ENCODE peak calls at places on chromosomes 1 and 21, in ten cellular contexts. One of them, this sample, is unnamed.

GRCh38 chr1:31111290-31111951 is 45.9 kb upstream of the PUM1 start:
- DNase-seq in stimulated activated effector memory CD8-positive, alpha-beta T cell treated with anti-CD3 and anti-CD28 coated beads, Interleukin-12 subunit alpha, Interleukin-12 subunit beta, amount 100 ng/mL, for 72 hours: no peak
- DNase-seq in HTR-8/SVneo: no peak
- DNase-seq in astrocyte: peak
- DNase-seq in nucleus accumbens: no peak
- DNase-seq in tibial artery: peak
- DNase-seq in posterior cingulate gyrus: no peak
- DNase-seq in CD4-positive, alpha-beta T cell: no peak
- DNase-seq in activated naive CD8-positive, alpha-beta T cell treated with anti-CD3 and anti-CD28 coated beads for 36 hours: no peak
- DNase-seq in activated CD4-positive, CD25-positive, alpha-beta regulatory T cell treated with anti-CD3 and anti-CD28 coated beads, Interleukin-2, amount 50 U/mL, for 72 hours: no peak
- DNase-seq in this sample: no peak

GRCh38 chr1:169113613-169114119 is 7.2 kb downstream of the ATP1B1 start:
- DNase-seq in stimulated activated effector memory CD8-positive, alpha-beta T cell treated with anti-CD3 and anti-CD28 coated beads, Interleukin-12 subunit alpha, Interleukin-12 subunit beta, amount 100 ng/mL, for 72 hours: no peak
- DNase-seq in HTR-8/SVneo: peak
- DNase-seq in astrocyte: peak
- DNase-seq in nucleus accumbens: no peak
- DNase-seq in tibial artery: no peak
- DNase-seq in posterior cingulate gyrus: no peak
- DNase-seq in CD4-positive, alpha-beta T cell: no peak
- DNase-seq in activated naive CD8-positive, alpha-beta T cell treated with anti-CD3 and anti-CD28 coated beads for 36 hours: no peak
- DNase-seq in activated CD4-positive, CD25-positive, alpha-beta regulatory T cell treated with anti-CD3 and anti-CD28 coated beads, Interleukin-2, amount 50 U/mL, for 72 hours: no peak
- DNase-seq in this sample: no peak

GRCh38 chr1:228037401-228038386 is 30.9 kb downstream of the WNT3A start:
- DNase-seq in stimulated activated effector memory CD8-positive, alpha-beta T cell treated with anti-CD3 and anti-CD28 coated beads, Interleukin-12 subunit alpha, Interleukin-12 subunit beta, amount 100 ng/mL, for 72 hours: peak
- DNase-seq in HTR-8/SVneo: no peak
- DNase-seq in astrocyte: no peak
- DNase-seq in nucleus accumbens: no peak
- DNase-seq in tibial artery: no peak
- DNase-seq in posterior cingulate gyrus: no peak
- DNase-seq in CD4-positive, alpha-beta T cell: peak
- DNase-seq in activated naive CD8-positive, alpha-beta T cell treated with anti-CD3 and anti-CD28 coated beads for 36 hours: peak
- DNase-seq in activated CD4-positive, CD25-positive, alpha-beta regulatory T cell treated with anti-CD3 and anti-CD28 coated beads, Interleukin-2, amount 50 U/mL, for 72 hours: peak
- DNase-seq in this sample: no peak

GRCh38 chr1:67771776-67772175 is 61.5 kb downstream of the GNG12 start:
- DNase-seq in stimulated activated effector memory CD8-positive, alpha-beta T cell treated with anti-CD3 and anti-CD28 coated beads, Interleukin-12 subunit alpha, Interleukin-12 subunit beta, amount 100 ng/mL, for 72 hours: no peak
- DNase-seq in HTR-8/SVneo: no peak
- DNase-seq in astrocyte: peak
- DNase-seq in nucleus accumbens: no peak
- DNase-seq in tibial artery: no peak
- DNase-seq in posterior cingulate gyrus: no peak
- DNase-seq in CD4-positive, alpha-beta T cell: no peak
- DNase-seq in activated naive CD8-positive, alpha-beta T cell treated with anti-CD3 and anti-CD28 coated beads for 36 hours: no peak
- DNase-seq in activated CD4-positive, CD25-positive, alpha-beta regulatory T cell treated with anti-CD3 and anti-CD28 coated beads, Interleukin-2, amount 50 U/mL, for 72 hours: no peak
- DNase-seq in this sample: no peak

GRCh38 chr1:2448098-2448445 is 28.0 kb upstream of the PLCH2 start:
- DNase-seq in stimulated activated effector memory CD8-positive, alpha-beta T cell treated with anti-CD3 and anti-CD28 coated beads, Interleukin-12 subunit alpha, Interleukin-12 subunit beta, amount 100 ng/mL, for 72 hours: no peak
- DNase-seq in HTR-8/SVneo: no peak
- DNase-seq in astrocyte: no peak
- DNase-seq in nucleus accumbens: no peak
- DNase-seq in tibial artery: no peak
- DNase-seq in posterior cingulate gyrus: no peak
- DNase-seq in CD4-positive, alpha-beta T cell: no peak
- DNase-seq in activated naive CD8-positive, alpha-beta T cell treated with anti-CD3 and anti-CD28 coated beads for 36 hours: no peak
- DNase-seq in activated CD4-positive, CD25-positive, alpha-beta regulatory T cell treated with anti-CD3 and anti-CD28 coated beads, Interleukin-2, amount 50 U/mL, for 72 hours: no peak
- DNase-seq in this sample: no peak

GRCh38 chr1:39081266-39082139 is 55.4 kb downstream of the NDUFS5 start:
- DNase-seq in stimulated activated effector memory CD8-positive, alpha-beta T cell treated with anti-CD3 and anti-CD28 coated beads, Interleukin-12 subunit alpha, Interleukin-12 subunit beta, amount 100 ng/mL, for 72 hours: no peak
- DNase-seq in HTR-8/SVneo: no peak
- DNase-seq in astrocyte: no peak
- DNase-seq in nucleus accumbens: no peak
- DNase-seq in tibial artery: no peak
- DNase-seq in posterior cingulate gyrus: no peak
- DNase-seq in CD4-positive, alpha-beta T cell: peak
- DNase-seq in activated naive CD8-positive, alpha-beta T cell treated with anti-CD3 and anti-CD28 coated beads for 36 hours: peak
- DNase-seq in activated CD4-positive, CD25-positive, alpha-beta regulatory T cell treated with anti-CD3 and anti-CD28 coated beads, Interleukin-2, amount 50 U/mL, for 72 hours: no peak
- DNase-seq in this sample: peak

GRCh38 chr21:36079010-36079649 is 9.3 kb downstream of the CBR1 start:
- DNase-seq in stimulated activated effector memory CD8-positive, alpha-beta T cell treated with anti-CD3 and anti-CD28 coated beads, Interleukin-12 subunit alpha, Interleukin-12 subunit beta, amount 100 ng/mL, for 72 hours: no peak
- DNase-seq in HTR-8/SVneo: no peak
- DNase-seq in astrocyte: no peak
- DNase-seq in nucleus accumbens: no peak
- DNase-seq in tibial artery: peak
- DNase-seq in posterior cingulate gyrus: no peak
- DNase-seq in CD4-positive, alpha-beta T cell: peak
- DNase-seq in activated naive CD8-positive, alpha-beta T cell treated with anti-CD3 and anti-CD28 coated beads for 36 hours: peak
- DNase-seq in activated CD4-positive, CD25-positive, alpha-beta regulatory T cell treated with anti-CD3 and anti-CD28 coated beads, Interleukin-2, amount 50 U/mL, for 72 hours: peak
- DNase-seq in this sample: no peak

GRCh38 chr1:22380024-22380785 is 71.4 kb upstream of the ZBTB40 start:
- DNase-seq in stimulated activated effector memory CD8-positive, alpha-beta T cell treated with anti-CD3 and anti-CD28 coated beads, Interleukin-12 subunit alpha, Interleukin-12 subunit beta, amount 100 ng/mL, for 72 hours: no peak
- DNase-seq in HTR-8/SVneo: peak
- DNase-seq in astrocyte: no peak
- DNase-seq in nucleus accumbens: no peak
- DNase-seq in tibial artery: no peak
- DNase-seq in posterior cingulate gyrus: no peak
- DNase-seq in CD4-positive, alpha-beta T cell: no peak
- DNase-seq in activated naive CD8-positive, alpha-beta T cell treated with anti-CD3 and anti-CD28 coated beads for 36 hours: no peak
- DNase-seq in activated CD4-positive, CD25-positive, alpha-beta regulatory T cell treated with anti-CD3 and anti-CD28 coated beads, Interleukin-2, amount 50 U/mL, for 72 hours: no peak
- DNase-seq in this sample: no peak

GRCh38 chr1:54298284-54299033 is 98.5 kb downstream of the MRPL37 start:
- DNase-seq in stimulated activated effector memory CD8-positive, alpha-beta T cell treated with anti-CD3 and anti-CD28 coated beads, Interleukin-12 subunit alpha, Interleukin-12 subunit beta, amount 100 ng/mL, for 72 hours: no peak
- DNase-seq in HTR-8/SVneo: no peak
- DNase-seq in astrocyte: no peak
- DNase-seq in nucleus accumbens: no peak
- DNase-seq in tibial artery: no peak
- DNase-seq in posterior cingulate gyrus: no peak
- DNase-seq in CD4-positive, alpha-beta T cell: no peak
- DNase-seq in activated naive CD8-positive, alpha-beta T cell treated with anti-CD3 and anti-CD28 coated beads for 36 hours: no peak
- DNase-seq in activated CD4-positive, CD25-positive, alpha-beta regulatory T cell treated with anti-CD3 and anti-CD28 coated beads, Interleukin-2, amount 50 U/mL, for 72 hours: no peak
- DNase-seq in this sample: no peak

GRCh38 chr1:242435200-242435599 is 89.3 kb downstream of the PLD5 start:
- DNase-seq in stimulated activated effector memory CD8-positive, alpha-beta T cell treated with anti-CD3 and anti-CD28 coated beads, Interleukin-12 subunit alpha, Interleukin-12 subunit beta, amount 100 ng/mL, for 72 hours: no peak
- DNase-seq in HTR-8/SVneo: no peak
- DNase-seq in astrocyte: no peak
- DNase-seq in nucleus accumbens: no peak
- DNase-seq in tibial artery: no peak
- DNase-seq in posterior cingulate gyrus: no peak
- DNase-seq in CD4-positive, alpha-beta T cell: no peak
- DNase-seq in activated naive CD8-positive, alpha-beta T cell treated with anti-CD3 and anti-CD28 coated beads for 36 hours: no peak
- DNase-seq in activated CD4-positive, CD25-positive, alpha-beta regulatory T cell treated with anti-CD3 and anti-CD28 coated beads, Interleukin-2, amount 50 U/mL, for 72 hours: no peak
- DNase-seq in this sample: no peak

GRCh38 chr1:31981976-31982375 is 31.7 kb upstream of the KHDRBS1 start:
- DNase-seq in stimulated activated effector memory CD8-positive, alpha-beta T cell treated with anti-CD3 and anti-CD28 coated beads, Interleukin-12 subunit alpha, Interleukin-12 subunit beta, amount 100 ng/mL, for 72 hours: no peak
- DNase-seq in HTR-8/SVneo: no peak
- DNase-seq in astrocyte: no peak
- DNase-seq in nucleus accumbens: no peak
- DNase-seq in tibial artery: no peak
- DNase-seq in posterior cingulate gyrus: no peak
- DNase-seq in CD4-positive, alpha-beta T cell: peak
- DNase-seq in activated naive CD8-positive, alpha-beta T cell treated with anti-CD3 and anti-CD28 coated beads for 36 hours: no peak
- DNase-seq in activated CD4-positive, CD25-positive, alpha-beta regulatory T cell treated with anti-CD3 and anti-CD28 coated beads, Interleukin-2, amount 50 U/mL, for 72 hours: no peak
- DNase-seq in this sample: no peak

GRCh38 chr1:181516706-181517105 is 33.4 kb downstream of the CACNA1E start:
- DNase-seq in stimulated activated effector memory CD8-positive, alpha-beta T cell treated with anti-CD3 and anti-CD28 coated beads, Interleukin-12 subunit alpha, Interleukin-12 subunit beta, amount 100 ng/mL, for 72 hours: no peak
- DNase-seq in HTR-8/SVneo: no peak
- DNase-seq in astrocyte: no peak
- DNase-seq in nucleus accumbens: no peak
- DNase-seq in tibial artery: no peak
- DNase-seq in posterior cingulate gyrus: no peak
- DNase-seq in CD4-positive, alpha-beta T cell: no peak
- DNase-seq in activated naive CD8-positive, alpha-beta T cell treated with anti-CD3 and anti-CD28 coated beads for 36 hours: no peak
- DNase-seq in activated CD4-positive, CD25-positive, alpha-beta regulatory T cell treated with anti-CD3 and anti-CD28 coated beads, Interleukin-2, amount 50 U/mL, for 72 hours: no peak
- DNase-seq in this sample: no peak

GRCh38 chr1:228335406-228336307 is 71.0 kb downstream of the TRIM11 start:
- DNase-seq in stimulated activated effector memory CD8-positive, alpha-beta T cell treated with anti-CD3 and anti-CD28 coated beads, Interleukin-12 subunit alpha, Interleukin-12 subunit beta, amount 100 ng/mL, for 72 hours: no peak
- DNase-seq in HTR-8/SVneo: no peak
- DNase-seq in astrocyte: no peak
- DNase-seq in nucleus accumbens: no peak
- DNase-seq in tibial artery: peak
- DNase-seq in posterior cingulate gyrus: no peak
- DNase-seq in CD4-positive, alpha-beta T cell: peak
- DNase-seq in activated naive CD8-positive, alpha-beta T cell treated with anti-CD3 and anti-CD28 coated beads for 36 hours: no peak
- DNase-seq in activated CD4-positive, CD25-positive, alpha-beta regulatory T cell treated with anti-CD3 and anti-CD28 coated beads, Interleukin-2, amount 50 U/mL, for 72 hours: peak
- DNase-seq in this sample: peak

GRCh38 chr1:225962440-225962975 is 21.5 kb upstream of the LEFTY2 start:
- DNase-seq in stimulated activated effector memory CD8-positive, alpha-beta T cell treated with anti-CD3 and anti-CD28 coated beads, Interleukin-12 subunit alpha, Interleukin-12 subunit beta, amount 100 ng/mL, for 72 hours: peak
- DNase-seq in HTR-8/SVneo: peak
- DNase-seq in astrocyte: no peak
- DNase-seq in nucleus accumbens: no peak
- DNase-seq in tibial artery: no peak
- DNase-seq in posterior cingulate gyrus: no peak
- DNase-seq in CD4-positive, alpha-beta T cell: peak
- DNase-seq in activated naive CD8-positive, alpha-beta T cell treated with anti-CD3 and anti-CD28 coated beads for 36 hours: peak
- DNase-seq in activated CD4-positive, CD25-positive, alpha-beta regulatory T cell treated with anti-CD3 and anti-CD28 coated beads, Interleukin-2, amount 50 U/mL, for 72 hours: peak
- DNase-seq in this sample: peak

GRCh38 chr1:58845947-58846346 is 62.1 kb upstream of the JUN start:
- DNase-seq in stimulated activated effector memory CD8-positive, alpha-beta T cell treated with anti-CD3 and anti-CD28 coated beads, Interleukin-12 subunit alpha, Interleukin-12 subunit beta, amount 100 ng/mL, for 72 hours: no peak
- DNase-seq in HTR-8/SVneo: no peak
- DNase-seq in astrocyte: no peak
- DNase-seq in nucleus accumbens: no peak
- DNase-seq in tibial artery: no peak
- DNase-seq in posterior cingulate gyrus: no peak
- DNase-seq in CD4-positive, alpha-beta T cell: no peak
- DNase-seq in activated naive CD8-positive, alpha-beta T cell treated with anti-CD3 and anti-CD28 coated beads for 36 hours: no peak
- DNase-seq in activated CD4-positive, CD25-positive, alpha-beta regulatory T cell treated with anti-CD3 and anti-CD28 coated beads, Interleukin-2, amount 50 U/mL, for 72 hours: no peak
- DNase-seq in this sample: no peak

GRCh38 chr1:25614466-25615171 is 2.0 kb upstream of the MAN1C1 start:
- DNase-seq in stimulated activated effector memory CD8-positive, alpha-beta T cell treated with anti-CD3 and anti-CD28 coated beads, Interleukin-12 subunit alpha, Interleukin-12 subunit beta, amount 100 ng/mL, for 72 hours: peak
- DNase-seq in HTR-8/SVneo: no peak
- DNase-seq in astrocyte: no peak
- DNase-seq in nucleus accumbens: no peak
- DNase-seq in tibial artery: no peak
- DNase-seq in posterior cingulate gyrus: no peak
- DNase-seq in CD4-positive, alpha-beta T cell: no peak
- DNase-seq in activated naive CD8-positive, alpha-beta T cell treated with anti-CD3 and anti-CD28 coated beads for 36 hours: no peak
- DNase-seq in activated CD4-positive, CD25-positive, alpha-beta regulatory T cell treated with anti-CD3 and anti-CD28 coated beads, Interleukin-2, amount 50 U/mL, for 72 hours: no peak
- DNase-seq in this sample: no peak

GRCh38 chr21:42922918-42923317 is 2.5 kb downstream of the ERVH48-1 start:
- DNase-seq in stimulated activated effector memory CD8-positive, alpha-beta T cell treated with anti-CD3 and anti-CD28 coated beads, Interleukin-12 subunit alpha, Interleukin-12 subunit beta, amount 100 ng/mL, for 72 hours: no peak
- DNase-seq in HTR-8/SVneo: no peak
- DNase-seq in astrocyte: no peak
- DNase-seq in nucleus accumbens: no peak
- DNase-seq in tibial artery: no peak
- DNase-seq in posterior cingulate gyrus: no peak
- DNase-seq in CD4-positive, alpha-beta T cell: no peak
- DNase-seq in activated naive CD8-positive, alpha-beta T cell treated with anti-CD3 and anti-CD28 coated beads for 36 hours: no peak
- DNase-seq in activated CD4-positive, CD25-positive, alpha-beta regulatory T cell treated with anti-CD3 and anti-CD28 coated beads, Interleukin-2, amount 50 U/mL, for 72 hours: no peak
- DNase-seq in this sample: no peak

GRCh38 chr1:32014937-32015363 is 1.3 kb downstream of the KHDRBS1 start:
- DNase-seq in stimulated activated effector memory CD8-positive, alpha-beta T cell treated with anti-CD3 and anti-CD28 coated beads, Interleukin-12 subunit alpha, Interleukin-12 subunit beta, amount 100 ng/mL, for 72 hours: no peak
- DNase-seq in HTR-8/SVneo: no peak
- DNase-seq in astrocyte: no peak
- DNase-seq in nucleus accumbens: no peak
- DNase-seq in tibial artery: no peak
- DNase-seq in posterior cingulate gyrus: no peak
- DNase-seq in CD4-positive, alpha-beta T cell: no peak
- DNase-seq in activated naive CD8-positive, alpha-beta T cell treated with anti-CD3 and anti-CD28 coated beads for 36 hours: peak
- DNase-seq in activated CD4-positive, CD25-positive, alpha-beta regulatory T cell treated with anti-CD3 and anti-CD28 coated beads, Interleukin-2, amount 50 U/mL, for 72 hours: no peak
- DNase-seq in this sample: no peak

GRCh38 chr1:112423207-112423606 is 27.2 kb downstream of the CTTNBP2NL start:
- DNase-seq in stimulated activated effector memory CD8-positive, alpha-beta T cell treated with anti-CD3 and anti-CD28 coated beads, Interleukin-12 subunit alpha, Interleukin-12 subunit beta, amount 100 ng/mL, for 72 hours: no peak
- DNase-seq in HTR-8/SVneo: no peak
- DNase-seq in astrocyte: no peak
- DNase-seq in nucleus accumbens: no peak
- DNase-seq in tibial artery: no peak
- DNase-seq in posterior cingulate gyrus: no peak
- DNase-seq in CD4-positive, alpha-beta T cell: no peak
- DNase-seq in activated naive CD8-positive, alpha-beta T cell treated with anti-CD3 and anti-CD28 coated beads for 36 hours: no peak
- DNase-seq in activated CD4-positive, CD25-positive, alpha-beta regulatory T cell treated with anti-CD3 and anti-CD28 coated beads, Interleukin-2, amount 50 U/mL, for 72 hours: no peak
- DNase-seq in this sample: no peak

GRCh38 chr1:183191833-183192232 is 5.8 kb downstream of the LAMC2 start:
- DNase-seq in stimulated activated effector memory CD8-positive, alpha-beta T cell treated with anti-CD3 and anti-CD28 coated beads, Interleukin-12 subunit alpha, Interleukin-12 subunit beta, amount 100 ng/mL, for 72 hours: no peak
- DNase-seq in HTR-8/SVneo: peak
- DNase-seq in astrocyte: peak
- DNase-seq in nucleus accumbens: no peak
- DNase-seq in tibial artery: no peak
- DNase-seq in posterior cingulate gyrus: no peak
- DNase-seq in CD4-positive, alpha-beta T cell: no peak
- DNase-seq in activated naive CD8-positive, alpha-beta T cell treated with anti-CD3 and anti-CD28 coated beads for 36 hours: no peak
- DNase-seq in activated CD4-positive, CD25-positive, alpha-beta regulatory T cell treated with anti-CD3 and anti-CD28 coated beads, Interleukin-2, amount 50 U/mL, for 72 hours: no peak
- DNase-seq in this sample: no peak

GRCh38 chr1:151146072-151146415 is 387 bp downstream of the SEMA6C start:
- DNase-seq in stimulated activated effector memory CD8-positive, alpha-beta T cell treated with anti-CD3 and anti-CD28 coated beads, Interleukin-12 subunit alpha, Interleukin-12 subunit beta, amount 100 ng/mL, for 72 hours: no peak
- DNase-seq in HTR-8/SVneo: no peak
- DNase-seq in astrocyte: no peak
- DNase-seq in nucleus accumbens: no peak
- DNase-seq in tibial artery: no peak
- DNase-seq in posterior cingulate gyrus: no peak
- DNase-seq in CD4-positive, alpha-beta T cell: no peak
- DNase-seq in activated naive CD8-positive, alpha-beta T cell treated with anti-CD3 and anti-CD28 coated beads for 36 hours: no peak
- DNase-seq in activated CD4-positive, CD25-positive, alpha-beta regulatory T cell treated with anti-CD3 and anti-CD28 coated beads, Interleukin-2, amount 50 U/mL, for 72 hours: no peak
- DNase-seq in this sample: no peak

GRCh38 chr1:22077728-22078127 is 25.2 kb downstream of the CDC42 start:
- DNase-seq in stimulated activated effector memory CD8-positive, alpha-beta T cell treated with anti-CD3 and anti-CD28 coated beads, Interleukin-12 subunit alpha, Interleukin-12 subunit beta, amount 100 ng/mL, for 72 hours: no peak
- DNase-seq in HTR-8/SVneo: no peak
- DNase-seq in astrocyte: peak
- DNase-seq in nucleus accumbens: no peak
- DNase-seq in tibial artery: no peak
- DNase-seq in posterior cingulate gyrus: no peak
- DNase-seq in CD4-positive, alpha-beta T cell: no peak
- DNase-seq in activated naive CD8-positive, alpha-beta T cell treated with anti-CD3 and anti-CD28 coated beads for 36 hours: no peak
- DNase-seq in activated CD4-positive, CD25-positive, alpha-beta regulatory T cell treated with anti-CD3 and anti-CD28 coated beads, Interleukin-2, amount 50 U/mL, for 72 hours: no peak
- DNase-seq in this sample: no peak

GRCh38 chr1:167166703-167167100 is 54.0 kb upstream of the POU2F1 start:
- DNase-seq in stimulated activated effector memory CD8-positive, alpha-beta T cell treated with anti-CD3 and anti-CD28 coated beads, Interleukin-12 subunit alpha, Interleukin-12 subunit beta, amount 100 ng/mL, for 72 hours: no peak
- DNase-seq in HTR-8/SVneo: no peak
- DNase-seq in astrocyte: no peak
- DNase-seq in nucleus accumbens: no peak
- DNase-seq in tibial artery: no peak
- DNase-seq in posterior cingulate gyrus: no peak
- DNase-seq in CD4-positive, alpha-beta T cell: no peak
- DNase-seq in activated naive CD8-positive, alpha-beta T cell treated with anti-CD3 and anti-CD28 coated beads for 36 hours: no peak
- DNase-seq in activated CD4-positive, CD25-positive, alpha-beta regulatory T cell treated with anti-CD3 and anti-CD28 coated beads, Interleukin-2, amount 50 U/mL, for 72 hours: no peak
- DNase-seq in this sample: no peak

GRCh38 chr1:211753649-211754251 is 76.8 kb downstream of the LPGAT1 start:
- DNase-seq in stimulated activated effector memory CD8-positive, alpha-beta T cell treated with anti-CD3 and anti-CD28 coated beads, Interleukin-12 subunit alpha, Interleukin-12 subunit beta, amount 100 ng/mL, for 72 hours: no peak
- DNase-seq in HTR-8/SVneo: no peak
- DNase-seq in astrocyte: no peak
- DNase-seq in nucleus accumbens: no peak
- DNase-seq in tibial artery: no peak
- DNase-seq in posterior cingulate gyrus: no peak
- DNase-seq in CD4-positive, alpha-beta T cell: no peak
- DNase-seq in activated naive CD8-positive, alpha-beta T cell treated with anti-CD3 and anti-CD28 coated beads for 36 hours: no peak
- DNase-seq in activated CD4-positive, CD25-positive, alpha-beta regulatory T cell treated with anti-CD3 and anti-CD28 coated beads, Interleukin-2, amount 50 U/mL, for 72 hours: no peak
- DNase-seq in this sample: no peak

GRCh38 chr21:22900511-22900910 is 1902.3 kb downstream of the NCAM2 start:
- DNase-seq in stimulated activated effector memory CD8-positive, alpha-beta T cell treated with anti-CD3 and anti-CD28 coated beads, Interleukin-12 subunit alpha, Interleukin-12 subunit beta, amount 100 ng/mL, for 72 hours: no peak
- DNase-seq in HTR-8/SVneo: peak
- DNase-seq in astrocyte: no peak
- DNase-seq in nucleus accumbens: no peak
- DNase-seq in tibial artery: no peak
- DNase-seq in posterior cingulate gyrus: no peak
- DNase-seq in CD4-positive, alpha-beta T cell: no peak
- DNase-seq in activated naive CD8-positive, alpha-beta T cell treated with anti-CD3 and anti-CD28 coated beads for 36 hours: no peak
- DNase-seq in activated CD4-positive, CD25-positive, alpha-beta regulatory T cell treated with anti-CD3 and anti-CD28 coated beads, Interleukin-2, amount 50 U/mL, for 72 hours: no peak
- DNase-seq in this sample: no peak

GRCh38 chr1:157715736-157716135 is 15.2 kb upstream of the FCRL3 start:
- DNase-seq in stimulated activated effector memory CD8-positive, alpha-beta T cell treated with anti-CD3 and anti-CD28 coated beads, Interleukin-12 subunit alpha, Interleukin-12 subunit beta, amount 100 ng/mL, for 72 hours: no peak
- DNase-seq in HTR-8/SVneo: no peak
- DNase-seq in astrocyte: no peak
- DNase-seq in nucleus accumbens: no peak
- DNase-seq in tibial artery: no peak
- DNase-seq in posterior cingulate gyrus: no peak
- DNase-seq in CD4-positive, alpha-beta T cell: no peak
- DNase-seq in activated naive CD8-positive, alpha-beta T cell treated with anti-CD3 and anti-CD28 coated beads for 36 hours: no peak
- DNase-seq in activated CD4-positive, CD25-positive, alpha-beta regulatory T cell treated with anti-CD3 and anti-CD28 coated beads, Interleukin-2, amount 50 U/mL, for 72 hours: no peak
- DNase-seq in this sample: no peak

GRCh38 chr1:36517019-36517387 is 34.3 kb upstream of the CSF3R start:
- DNase-seq in stimulated activated effector memory CD8-positive, alpha-beta T cell treated with anti-CD3 and anti-CD28 coated beads, Interleukin-12 subunit alpha, Interleukin-12 subunit beta, amount 100 ng/mL, for 72 hours: no peak
- DNase-seq in HTR-8/SVneo: no peak
- DNase-seq in astrocyte: no peak
- DNase-seq in nucleus accumbens: no peak
- DNase-seq in tibial artery: no peak
- DNase-seq in posterior cingulate gyrus: no peak
- DNase-seq in CD4-positive, alpha-beta T cell: no peak
- DNase-seq in activated naive CD8-positive, alpha-beta T cell treated with anti-CD3 and anti-CD28 coated beads for 36 hours: no peak
- DNase-seq in activated CD4-positive, CD25-positive, alpha-beta regulatory T cell treated with anti-CD3 and anti-CD28 coated beads, Interleukin-2, amount 50 U/mL, for 72 hours: no peak
- DNase-seq in this sample: no peak

GRCh38 chr1:41045740-41046139 is 24.2 kb upstream of the SLFNL1 start:
- DNase-seq in stimulated activated effector memory CD8-positive, alpha-beta T cell treated with anti-CD3 and anti-CD28 coated beads, Interleukin-12 subunit alpha, Interleukin-12 subunit beta, amount 100 ng/mL, for 72 hours: no peak
- DNase-seq in HTR-8/SVneo: no peak
- DNase-seq in astrocyte: peak
- DNase-seq in nucleus accumbens: no peak
- DNase-seq in tibial artery: peak
- DNase-seq in posterior cingulate gyrus: no peak
- DNase-seq in CD4-positive, alpha-beta T cell: no peak
- DNase-seq in activated naive CD8-positive, alpha-beta T cell treated with anti-CD3 and anti-CD28 coated beads for 36 hours: no peak
- DNase-seq in activated CD4-positive, CD25-positive, alpha-beta regulatory T cell treated with anti-CD3 and anti-CD28 coated beads, Interleukin-2, amount 50 U/mL, for 72 hours: no peak
- DNase-seq in this sample: no peak

This sample was measured in activated T-cell treated with anti-CD3 and anti-CD28 coated beads, Interleukin-2, amount 50 U/mL, for 1 hour.